ENCODE peak calls at places on chromosomes 4 and X, in four cellular contexts. One of them, this sample, is unnamed.

GRCh38 chr4:38060829-38061431 is 100.7 kb downstream of the PTTG2 start:
- DNase-seq in GM12878: no peak
- DNase-seq in HepG2: no peak
- DNase-seq in K562: no peak
- DNase-seq in this sample: no peak

GRCh38 chrX:71577682-71578081 is 555 bp upstream of the GCNA start:
- DNase-seq in HepG2: no peak
- DNase-seq in GM12878: no peak
- DNase-seq in K562: no peak
- DNase-seq in this sample: no peak

GRCh38 chr4:181488926-181489325 is 754.3 kb upstream of the TENM3 start:
- DNase-seq in K562: no peak
- DNase-seq in GM12878: no peak
- DNase-seq in HepG2: no peak
- DNase-seq in this sample: no peak

GRCh38 chr4:40475609-40476008 is 140.5 kb downstream of the CHRNA9 start:
- DNase-seq in HepG2: peak; percentile 9
- DNase-seq in K562: peak; percentile 18
- DNase-seq in GM12878: no peak
- DNase-seq in this sample: no peak

GRCh38 chr4:29805245-29805644 is 914.9 kb upstream of the PCDH7 start:
- DNase-seq in K562: no peak
- DNase-seq in GM12878: no peak
- DNase-seq in HepG2: peak; percentile 0
- DNase-seq in this sample: peak; percentile 4

GRCh38 chr4:184911310-184911709 is 85.5 kb upstream of the ACSL1 start:
- DNase-seq in GM12878: no peak
- DNase-seq in K562: no peak
- DNase-seq in HepG2: no peak
- DNase-seq in this sample: no peak

GRCh38 chr4:145935253-145936141 is 3.1 kb downstream of the ZNF827 start:
- DNase-seq in K562: peak; percentile 7
- DNase-seq in HepG2: peak; percentile 61
- DNase-seq in GM12878: peak; percentile 48
- DNase-seq in this sample: peak; percentile 12

GRCh38 chr4:8504279-8505007 is 63.9 kb downstream of the TRMT44 start:
- DNase-seq in HepG2: peak; percentile 10
- DNase-seq in K562: no peak
- DNase-seq in GM12878: no peak
- DNase-seq in this sample: no peak

GRCh38 chr4:128574706-128575105 is 234.8 kb upstream of the JADE1 start:
- DNase-seq in HepG2: peak; percentile 32
- DNase-seq in GM12878: peak; percentile 25
- DNase-seq in K562: peak; percentile 89
- DNase-seq in this sample: peak; percentile 63

GRCh38 chr4:63460075-63460474 is 949.2 kb downstream of the TECRL start:
- DNase-seq in GM12878: no peak
- DNase-seq in HepG2: no peak
- DNase-seq in K562: no peak
- DNase-seq in this sample: no peak

GRCh38 chrX:120015145-120016067 is 62.1 kb downstream of the RHOXF2B start:
- DNase-seq in GM12878: no peak
- DNase-seq in HepG2: no peak
- DNase-seq in K562: no peak
- DNase-seq in this sample: no peak

GRCh38 chr4:113849771-113850170 is 88.2 kb upstream of the CAMK2D start:
- DNase-seq in HepG2: no peak
- DNase-seq in K562: no peak
- DNase-seq in GM12878: no peak
- DNase-seq in this sample: no peak

GRCh38 chr4:176800891-176801534 is 8.3 kb upstream of the VEGFC start:
- DNase-seq in K562: no peak
- DNase-seq in GM12878: no peak
- DNase-seq in HepG2: no peak
- DNase-seq in this sample: no peak

GRCh38 chr4:177574446-177574845 is 132.2 kb upstream of the AGA start:
- DNase-seq in GM12878: no peak
- DNase-seq in HepG2: no peak
- DNase-seq in K562: no peak
- DNase-seq in this sample: no peak

GRCh38 chrX:44234116-44234515 is 109.4 kb downstream of the EFHC2 start:
- DNase-seq in GM12878: no peak
- DNase-seq in HepG2: no peak
- DNase-seq in K562: no peak
- DNase-seq in this sample: no peak

GRCh38 chrX:133570549-133570948 is 155.3 kb upstream of the GPC4 start:
- DNase-seq in GM12878: no peak
- DNase-seq in K562: no peak
- DNase-seq in HepG2: no peak
- DNase-seq in this sample: no peak

GRCh38 chr4:79148369-79148768 is 177.5 kb downstream of the NAA11 start:
- DNase-seq in GM12878: no peak
- DNase-seq in HepG2: no peak
- DNase-seq in K562: no peak
- DNase-seq in this sample: no peak

GRCh38 chr4:107147864-107148263 is 111.8 kb upstream of the DKK2 start:
- DNase-seq in HepG2: no peak
- DNase-seq in K562: no peak
- DNase-seq in GM12878: no peak
- DNase-seq in this sample: no peak

GRCh38 chrX:109990582-109991276 is 12.2 kb upstream of the TMEM164 start:
- DNase-seq in HepG2: no peak
- DNase-seq in K562: no peak
- DNase-seq in GM12878: no peak
- DNase-seq in this sample: no peak

GRCh38 chr4:55172694-55173287 is 47.4 kb upstream of the KDR start:
- DNase-seq in GM12878: no peak
- DNase-seq in K562: no peak
- DNase-seq in HepG2: no peak
- DNase-seq in this sample: no peak

GRCh38 chr4:147591048-147591577 is 26.1 kb upstream of the TMEM184C start:
- DNase-seq in HepG2: no peak
- DNase-seq in GM12878: no peak
- DNase-seq in K562: no peak
- DNase-seq in this sample: no peak
- TF ChIP-seq SP1 in HepG2: no peak
- TF ChIP-seq SP1 in GM12878: no peak
- TF ChIP-seq SP1 in K562: no peak
- TF ChIP-seq SP1 in this sample: no peak

GRCh38 chr4:123848615-123849014 is 452.0 kb downstream of the SPRY1 start:
- DNase-seq in K562: no peak
- DNase-seq in GM12878: no peak
- DNase-seq in HepG2: no peak
- DNase-seq in this sample: no peak
- TF ChIP-seq BHLHE40 in K562: no peak
- TF ChIP-seq BHLHE40 in GM12878: no peak
- TF ChIP-seq BHLHE40 in HepG2: no peak
- TF ChIP-seq BHLHE40 in this sample: no peak

DNA sequence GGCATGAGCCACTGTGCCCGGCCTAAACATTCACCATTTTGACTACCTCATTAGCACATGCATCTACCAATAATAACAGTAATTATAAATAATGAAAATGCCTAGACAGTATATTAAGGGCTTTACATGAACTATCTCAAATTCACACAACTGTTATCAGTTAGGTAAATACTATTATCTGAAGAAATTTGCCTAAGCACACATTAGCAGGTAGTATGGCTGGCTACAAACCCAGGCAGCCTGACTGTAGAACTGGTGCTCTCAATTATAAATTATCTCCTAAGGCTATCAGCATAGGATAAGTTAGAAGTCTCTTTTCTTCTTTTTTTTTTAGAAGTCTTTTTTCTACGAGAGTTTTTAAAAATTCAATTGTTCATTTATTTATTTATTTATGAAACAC is 14.1 kb upstream of the CXorf38 start:
- DNase-seq in HepG2: no peak
- DNase-seq in GM12878: no peak
- DNase-seq in K562: no peak
- DNase-seq in this sample: no peak
- TF ChIP-seq SP1 in HepG2: no peak
- TF ChIP-seq SP1 in GM12878: no peak
- TF ChIP-seq SP1 in K562: no peak
- TF ChIP-seq SP1 in this sample: no peak

GRCh38 chr4:154491341-154491679 is 289 bp downstream of the DCHS2 start:
- DNase-seq in GM12878: no peak
- DNase-seq in HepG2: no peak
- DNase-seq in K562: no peak
- DNase-seq in this sample: peak; percentile 35
- TF ChIP-seq BHLHE40 in GM12878: no peak
- TF ChIP-seq BHLHE40 in HepG2: no peak
- TF ChIP-seq BHLHE40 in K562: no peak
- TF ChIP-seq BHLHE40 in this sample: no peak

DNA sequence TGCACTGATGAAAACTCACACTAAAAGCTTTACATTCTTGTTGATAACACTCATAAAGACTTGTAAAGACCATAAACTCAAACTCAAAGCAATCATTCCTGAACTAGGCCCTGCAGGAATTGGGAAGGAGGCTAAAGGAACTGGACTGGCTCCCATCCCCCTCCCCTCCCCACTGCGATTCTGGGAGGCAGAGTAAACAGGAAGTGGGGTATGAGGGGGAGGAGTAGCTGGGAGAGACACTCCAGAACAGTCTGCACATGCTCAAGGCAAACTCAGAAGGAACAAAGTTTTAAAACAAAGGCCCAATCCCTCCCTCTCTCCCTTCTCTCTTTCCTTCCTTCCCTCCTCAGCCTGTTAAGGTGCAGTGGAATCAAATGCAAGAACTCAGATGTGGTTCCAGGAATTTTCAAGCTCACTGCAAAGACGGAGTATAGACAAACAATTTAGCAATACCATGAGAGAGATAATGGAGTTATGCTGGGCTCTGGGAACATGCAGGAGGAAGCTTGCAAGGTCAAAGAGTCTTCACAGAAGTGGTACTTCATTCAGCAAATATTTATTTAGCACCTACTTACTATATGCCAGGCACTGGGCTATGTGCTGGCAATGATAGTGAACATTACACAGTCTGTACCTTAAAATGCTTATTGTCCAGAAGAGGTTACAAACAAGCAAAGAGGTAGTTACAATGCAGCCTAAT is 15.9 kb downstream of the MID1IP1 start:
- DNase-seq in K562: peak; percentile 56
- DNase-seq in GM12878: no peak
- DNase-seq in HepG2: no peak
- DNase-seq in this sample: no peak
- TF ChIP-seq SP1 in K562: no peak
- TF ChIP-seq SP1 in GM12878: no peak
- TF ChIP-seq SP1 in HepG2: no peak
- TF ChIP-seq SP1 in this sample: no peak

GRCh38 chr4:67327245-67327860 is 217.9 kb downstream of the CENPC start:
- DNase-seq in K562: peak; percentile 72
- DNase-seq in GM12878: peak; percentile 9
- DNase-seq in HepG2: peak; percentile 64
- DNase-seq in this sample: peak; percentile 75
- TF ChIP-seq BHLHE40 in K562: no peak
- TF ChIP-seq BHLHE40 in GM12878: no peak
- TF ChIP-seq BHLHE40 in HepG2: no peak
- TF ChIP-seq BHLHE40 in this sample: no peak

DNA sequence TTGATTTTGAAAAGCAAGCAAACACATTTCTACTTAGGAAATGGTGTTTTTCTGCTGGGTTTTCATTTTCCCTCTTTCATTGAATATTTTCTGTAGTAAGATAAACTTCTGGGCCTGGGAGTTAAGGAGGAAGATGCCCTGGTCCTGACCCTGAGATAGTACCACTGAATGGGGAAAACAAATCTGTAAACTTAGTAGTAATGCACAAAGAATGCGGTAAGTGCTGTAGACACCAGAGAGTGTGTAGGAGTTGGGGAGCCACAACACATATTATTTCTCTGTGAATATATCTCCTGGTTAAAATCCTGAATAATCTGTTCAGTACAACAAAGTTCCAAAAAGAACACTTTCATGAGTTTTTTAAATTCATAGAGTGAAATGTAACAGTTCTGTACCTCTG is 178.3 kb downstream of the MAPK10 start:
- DNase-seq in HepG2: no peak
- DNase-seq in GM12878: no peak
- DNase-seq in K562: no peak
- DNase-seq in this sample: no peak
- TF ChIP-seq SP1 in HepG2: no peak
- TF ChIP-seq SP1 in GM12878: no peak
- TF ChIP-seq SP1 in K562: no peak
- TF ChIP-seq SP1 in this sample: no peak

DNA sequence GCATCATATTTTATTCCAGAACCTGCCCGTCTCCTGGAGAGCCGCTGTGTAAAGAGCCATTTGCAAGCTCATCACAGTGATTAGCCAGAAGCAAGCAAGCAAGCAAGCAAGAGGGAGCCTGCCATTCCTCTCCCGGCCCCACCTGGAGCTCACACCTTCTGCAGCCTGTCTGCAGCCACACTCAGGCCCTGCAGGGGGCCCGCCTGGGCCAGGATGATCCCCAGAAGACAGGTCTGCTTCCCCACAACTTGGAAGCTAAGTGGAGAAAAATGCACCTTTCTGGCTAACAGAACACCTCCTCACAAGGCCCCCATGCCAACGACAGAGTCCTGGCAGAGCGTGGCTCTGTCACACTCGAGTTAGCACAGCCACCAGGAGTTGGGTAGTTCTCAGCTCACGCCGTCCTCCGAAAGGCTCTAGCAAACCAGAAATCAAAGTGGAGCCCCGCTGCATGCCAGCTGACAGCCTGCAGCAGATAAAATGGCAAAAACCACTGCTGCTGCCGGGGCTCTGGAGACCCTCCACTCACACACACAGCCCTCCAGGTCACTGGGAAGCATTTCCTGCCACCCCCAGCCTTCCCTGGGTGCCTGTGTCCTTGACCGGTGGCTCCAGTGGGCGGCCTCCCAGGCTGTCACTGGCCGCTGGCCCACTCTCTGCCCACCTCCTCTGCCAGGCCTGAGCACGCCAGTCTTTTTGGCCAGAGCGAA is 54.9 kb downstream of the DCTD start:
- DNase-seq in K562: peak; percentile 11
- DNase-seq in GM12878: no peak
- DNase-seq in HepG2: peak; percentile 35
- DNase-seq in this sample: no peak
- TF ChIP-seq BHLHE40 in K562: no peak
- TF ChIP-seq BHLHE40 in GM12878: no peak
- TF ChIP-seq BHLHE40 in HepG2: no peak
- TF ChIP-seq BHLHE40 in this sample: no peak

GRCh38 chr4:56235714-56236113 is 151.6 kb downstream of the AASDH start:
- DNase-seq in K562: no peak
- DNase-seq in HepG2: no peak
- DNase-seq in GM12878: no peak
- DNase-seq in this sample: no peak

GRCh38 chr4:56238251-56238650 is 149.0 kb downstream of the AASDH start:
- DNase-seq in GM12878: no peak
- DNase-seq in HepG2: no peak
- DNase-seq in K562: no peak
- DNase-seq in this sample: no peak

GRCh38 chr4:56229947-56230346 is 157.3 kb downstream of the AASDH start:
- DNase-seq in GM12878: no peak
- DNase-seq in K562: no peak
- DNase-seq in HepG2: no peak
- DNase-seq in this sample: no peak

GRCh38 chr4:56234098-56234497 is 153.2 kb downstream of the AASDH start:
- DNase-seq in HepG2: no peak
- DNase-seq in GM12878: no peak
- DNase-seq in K562: no peak
- DNase-seq in this sample: no peak
- TF ChIP-seq SP1 in HepG2: no peak
- TF ChIP-seq SP1 in GM12878: no peak
- TF ChIP-seq SP1 in K562: no peak
- TF ChIP-seq SP1 in this sample: no peak